ENCODE peak calls at places on chromosomes 1 and 21, in seven cellular contexts. One of them, this sample, is unnamed.
A peak's percentile ranks its signal among the peaks of the same experiment; 100 is the strongest.

GRCh38 chr1:50424045-50424939 is 1.0 kb upstream of the DMRTA2 start:
- DNase-seq in suprapubic skin: no peak
- DNase-seq in breast epithelium: no peak
- DNase-seq in HCT116: no peak
- DNase-seq in body of pancreas: no peak
- DNase-seq in heart left ventricle: no peak
- DNase-seq in testis: no peak
- DNase-seq in this sample: peak; percentile 66

GRCh38 chr1:43358121-43358745 is 548 bp upstream of the CDC20 start:
- DNase-seq in suprapubic skin: no peak
- DNase-seq in breast epithelium: no peak
- DNase-seq in HCT116: peak; percentile 49
- DNase-seq in body of pancreas: peak; percentile 35
- DNase-seq in heart left ventricle: no peak
- DNase-seq in testis: no peak
- DNase-seq in this sample: peak; percentile 35

GRCh38 chr1:22527555-22528296 is 35.6 kb upstream of the EPHA8 start:
- DNase-seq in suprapubic skin: peak; percentile 65
- DNase-seq in breast epithelium: no peak
- DNase-seq in HCT116: no peak
- DNase-seq in body of pancreas: peak; percentile 39
- DNase-seq in heart left ventricle: no peak
- DNase-seq in testis: no peak
- DNase-seq in this sample: no peak

GRCh38 chr1:36306210-36306901 is at the start of gene SH3D21:
- DNase-seq in suprapubic skin: no peak
- DNase-seq in breast epithelium: peak; percentile 76
- DNase-seq in HCT116: no peak
- DNase-seq in body of pancreas: peak; percentile 54
- DNase-seq in heart left ventricle: peak; percentile 46
- DNase-seq in testis: peak; percentile 68
- DNase-seq in this sample: no peak

GRCh38 chr21:27157097-27157496 is 190.2 kb upstream of the ADAMTS5 start:
- DNase-seq in suprapubic skin: no peak
- DNase-seq in breast epithelium: no peak
- DNase-seq in HCT116: no peak
- DNase-seq in body of pancreas: no peak
- DNase-seq in heart left ventricle: no peak
- DNase-seq in testis: no peak
- DNase-seq in this sample: no peak

GRCh38 chr1:54272134-54272533 is 72.2 kb downstream of the MRPL37 start:
- DNase-seq in suprapubic skin: no peak
- DNase-seq in breast epithelium: no peak
- DNase-seq in HCT116: no peak
- DNase-seq in body of pancreas: no peak
- DNase-seq in heart left ventricle: no peak
- DNase-seq in testis: no peak
- DNase-seq in this sample: no peak

GRCh38 chr1:84700065-84700464 is 9.8 kb upstream of the SSX2IP start:
- DNase-seq in suprapubic skin: no peak
- DNase-seq in breast epithelium: no peak
- DNase-seq in HCT116: no peak
- DNase-seq in body of pancreas: no peak
- DNase-seq in heart left ventricle: no peak
- DNase-seq in testis: no peak
- DNase-seq in this sample: no peak

GRCh38 chr1:111208921-111209320 is 8.5 kb upstream of the DENND2D start:
- DNase-seq in suprapubic skin: no peak
- DNase-seq in breast epithelium: no peak
- DNase-seq in HCT116: no peak
- DNase-seq in body of pancreas: no peak
- DNase-seq in heart left ventricle: no peak
- DNase-seq in testis: no peak
- DNase-seq in this sample: no peak

GRCh38 chr1:41006942-41007865 is 14.3 kb downstream of the SLFNL1 start:
- DNase-seq in suprapubic skin: no peak
- DNase-seq in breast epithelium: no peak
- DNase-seq in HCT116: no peak
- DNase-seq in body of pancreas: no peak
- DNase-seq in heart left ventricle: no peak
- DNase-seq in testis: no peak
- DNase-seq in this sample: no peak

GRCh38 chr1:17533201-17533600 is 6.3 kb upstream of the ARHGEF10L start:
- DNase-seq in suprapubic skin: no peak
- DNase-seq in breast epithelium: no peak
- DNase-seq in HCT116: no peak
- DNase-seq in body of pancreas: no peak
- DNase-seq in heart left ventricle: no peak
- DNase-seq in testis: no peak
- DNase-seq in this sample: no peak
- TF ChIP-seq POLR2A in suprapubic skin: no peak
- TF ChIP-seq POLR2A in breast epithelium: no peak
- TF ChIP-seq POLR2A in HCT116: no peak
- TF ChIP-seq POLR2A in body of pancreas: no peak
- TF ChIP-seq POLR2A in heart left ventricle: no peak
- TF ChIP-seq POLR2A in testis: no peak
- TF ChIP-seq POLR2A in this sample: no peak

GRCh38 chr1:52141513-52142219 is at the start of gene ZFYVE9:
- DNase-seq in suprapubic skin: peak; percentile 79
- DNase-seq in breast epithelium: peak; percentile 67
- DNase-seq in HCT116: no peak
- DNase-seq in body of pancreas: peak; percentile 79
- DNase-seq in heart left ventricle: peak; percentile 81
- DNase-seq in testis: peak; percentile 73
- DNase-seq in this sample: peak; percentile 64
- TF ChIP-seq POLR2A in suprapubic skin: no peak
- TF ChIP-seq POLR2A in breast epithelium: no peak
- TF ChIP-seq POLR2A in HCT116: peak; percentile 21
- TF ChIP-seq POLR2A in body of pancreas: peak; percentile 54
- TF ChIP-seq POLR2A in heart left ventricle: no peak
- TF ChIP-seq POLR2A in testis: no peak
- TF ChIP-seq POLR2A in this sample: peak; percentile 44

GRCh38 chr1:155324041-155324716 is 3.5 kb downstream of the RUSC1 start:
- DNase-seq in suprapubic skin: peak; percentile 97
- DNase-seq in breast epithelium: peak; percentile 94
- DNase-seq in HCT116: peak; percentile 89
- DNase-seq in body of pancreas: peak; percentile 95
- DNase-seq in heart left ventricle: peak; percentile 97
- DNase-seq in testis: peak; percentile 95
- DNase-seq in this sample: peak; percentile 94
- TF ChIP-seq POLR2A in suprapubic skin: no peak
- TF ChIP-seq POLR2A in breast epithelium: peak; percentile 58
- TF ChIP-seq POLR2A in HCT116: peak; percentile 85
- TF ChIP-seq POLR2A in body of pancreas: peak; percentile 88
- TF ChIP-seq POLR2A in heart left ventricle: no peak
- TF ChIP-seq POLR2A in testis: no peak
- TF ChIP-seq POLR2A in this sample: peak; percentile 91

GRCh38 chr1:3069491-3070303 is 694 bp downstream of the PRDM16 start:
- DNase-seq in suprapubic skin: no peak
- DNase-seq in breast epithelium: no peak
- DNase-seq in HCT116: peak; percentile 26
- DNase-seq in body of pancreas: peak; percentile 74
- DNase-seq in heart left ventricle: peak; percentile 59
- DNase-seq in testis: peak; percentile 69
- DNase-seq in this sample: peak; percentile 76
- TF ChIP-seq POLR2A in suprapubic skin: no peak
- TF ChIP-seq POLR2A in breast epithelium: no peak
- TF ChIP-seq POLR2A in HCT116: no peak
- TF ChIP-seq POLR2A in body of pancreas: peak; percentile 37
- TF ChIP-seq POLR2A in heart left ventricle: no peak
- TF ChIP-seq POLR2A in testis: no peak
- TF ChIP-seq POLR2A in this sample: no peak

DNA sequence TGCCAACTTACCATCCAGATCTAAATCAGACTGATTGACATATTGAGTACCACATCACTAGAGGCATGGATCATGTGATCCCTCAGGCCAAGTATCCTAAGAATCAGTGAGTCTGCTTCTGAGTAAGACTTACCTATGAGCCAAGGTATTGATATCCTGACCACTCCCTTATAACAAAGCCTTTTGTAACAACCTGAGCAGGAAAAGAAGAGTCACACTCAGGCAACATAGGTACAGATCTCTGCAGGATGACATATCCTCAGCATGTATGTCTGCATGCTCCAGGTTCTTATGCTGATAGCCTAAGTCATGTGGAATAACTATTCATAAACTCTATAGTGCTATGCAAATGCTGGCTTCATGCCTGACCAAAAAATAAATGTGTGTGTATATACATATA is 2.3 kb upstream of the LCE1A start:
- DNase-seq in suprapubic skin: no peak
- DNase-seq in breast epithelium: no peak
- DNase-seq in HCT116: no peak
- DNase-seq in body of pancreas: no peak
- DNase-seq in heart left ventricle: no peak
- DNase-seq in testis: no peak
- DNase-seq in this sample: no peak
- TF ChIP-seq POLR2A in suprapubic skin: no peak
- TF ChIP-seq POLR2A in breast epithelium: no peak
- TF ChIP-seq POLR2A in HCT116: no peak
- TF ChIP-seq POLR2A in body of pancreas: no peak
- TF ChIP-seq POLR2A in heart left ventricle: no peak
- TF ChIP-seq POLR2A in testis: no peak
- TF ChIP-seq POLR2A in this sample: no peak

DNA sequence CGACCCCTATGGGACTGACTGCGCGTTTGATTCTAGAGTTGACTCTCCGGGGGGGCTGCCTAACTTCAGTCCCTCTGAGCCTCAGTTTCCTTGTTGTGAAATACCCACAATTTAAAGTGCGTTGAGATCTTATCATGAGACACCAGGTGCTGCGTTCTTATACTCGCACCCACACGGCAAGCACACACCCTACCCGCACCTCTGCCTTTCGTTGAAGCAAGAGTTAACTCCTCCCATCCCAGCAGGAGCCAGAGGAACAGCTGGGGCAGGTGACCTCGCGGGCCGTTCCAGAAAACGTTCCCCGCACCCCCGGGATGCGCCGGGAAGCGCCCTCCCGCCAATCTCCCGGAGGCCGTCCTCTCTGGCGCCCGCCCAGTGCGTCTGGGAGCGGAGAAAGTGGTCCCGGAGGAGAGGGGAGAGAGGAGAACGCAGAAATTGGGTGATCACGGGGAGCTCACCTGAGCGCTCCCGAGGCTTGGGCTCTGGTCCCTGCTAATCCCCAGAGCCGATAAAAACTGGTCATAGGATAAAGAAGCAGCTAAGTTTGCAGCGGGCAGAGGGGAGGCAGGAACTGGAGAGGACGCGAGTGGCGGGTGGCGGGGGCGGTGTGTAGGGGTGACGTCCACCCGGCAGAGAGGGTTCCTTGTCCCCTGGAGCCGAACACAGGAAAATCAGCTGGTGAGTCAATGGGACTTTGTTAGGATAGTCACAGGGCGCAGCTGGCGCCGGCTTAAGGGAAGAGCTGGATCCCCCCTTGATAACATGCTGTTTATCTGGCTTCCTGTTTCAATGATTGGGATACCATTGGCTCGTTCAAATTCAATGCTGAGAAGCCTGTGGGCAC is 856 bp downstream of the NAV1 start:
- DNase-seq in suprapubic skin: peak; percentile 88
- DNase-seq in breast epithelium: no peak
- DNase-seq in HCT116: no peak
- DNase-seq in body of pancreas: peak; percentile 22
- DNase-seq in heart left ventricle: peak; percentile 72
- DNase-seq in testis: peak; percentile 42
- DNase-seq in this sample: peak; percentile 55
- TF ChIP-seq POLR2A in suprapubic skin: no peak
- TF ChIP-seq POLR2A in breast epithelium: no peak
- TF ChIP-seq POLR2A in HCT116: no peak
- TF ChIP-seq POLR2A in body of pancreas: no peak
- TF ChIP-seq POLR2A in heart left ventricle: no peak
- TF ChIP-seq POLR2A in testis: no peak
- TF ChIP-seq POLR2A in this sample: no peak

DNA sequence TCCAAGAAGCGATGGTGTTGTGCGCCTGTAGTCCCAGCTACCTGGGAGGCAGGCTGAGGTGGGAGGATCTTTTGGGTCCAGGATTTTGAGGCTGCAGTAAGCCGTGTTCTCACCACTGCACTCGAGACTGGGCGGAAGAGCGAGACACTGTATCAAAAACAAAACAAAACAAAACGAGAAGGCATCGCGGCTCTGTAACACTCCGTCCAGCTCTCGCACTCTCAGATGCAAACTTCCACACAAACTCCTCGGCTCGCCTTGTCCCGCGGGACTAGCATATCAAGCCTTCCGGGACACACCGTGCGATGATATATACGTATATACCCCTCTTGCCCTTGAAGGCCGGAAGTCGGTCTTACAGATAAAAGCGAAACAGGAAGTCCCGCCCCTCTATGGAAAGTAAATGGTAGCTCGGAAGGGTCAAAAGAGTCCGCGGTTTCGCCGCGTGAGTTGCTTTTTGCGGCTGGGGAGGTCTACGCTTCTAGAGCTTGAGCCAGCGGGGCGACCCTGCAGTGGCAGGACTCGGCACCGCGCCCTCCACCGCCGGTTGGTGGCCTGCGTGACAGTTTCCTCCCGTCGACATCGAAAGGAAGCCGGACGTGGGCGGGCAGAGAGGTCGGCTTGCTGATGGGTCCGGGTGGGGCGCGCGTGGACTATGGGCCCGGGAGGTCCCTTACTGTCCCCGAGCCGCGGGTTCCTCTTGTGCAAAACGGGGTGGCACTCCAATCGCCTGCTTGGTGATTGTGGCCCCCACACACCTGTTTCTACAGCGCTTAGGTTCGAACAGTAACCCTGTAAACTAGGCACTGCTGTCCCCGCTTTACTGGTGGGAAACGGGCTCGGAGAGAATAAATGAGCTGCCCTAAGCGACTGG is at the start of gene COA6:
- DNase-seq in suprapubic skin: peak; percentile 97
- DNase-seq in breast epithelium: peak; percentile 87
- DNase-seq in HCT116: peak; percentile 97
- DNase-seq in body of pancreas: peak; percentile 88
- DNase-seq in heart left ventricle: peak; percentile 91
- DNase-seq in testis: peak; percentile 94
- DNase-seq in this sample: peak; percentile 76
- TF ChIP-seq POLR2A in suprapubic skin: no peak
- TF ChIP-seq POLR2A in breast epithelium: peak; percentile 60
- TF ChIP-seq POLR2A in HCT116: peak; percentile 91
- TF ChIP-seq POLR2A in body of pancreas: peak; percentile 92
- TF ChIP-seq POLR2A in heart left ventricle: no peak
- TF ChIP-seq POLR2A in testis: no peak
- TF ChIP-seq POLR2A in this sample: peak; percentile 87

GRCh38 chr1:231528175-231529029 is at the start of gene TSNAX:
- DNase-seq in suprapubic skin: peak; percentile 93
- DNase-seq in breast epithelium: peak; percentile 83
- DNase-seq in HCT116: peak; percentile 88
- DNase-seq in body of pancreas: peak; percentile 91
- DNase-seq in heart left ventricle: peak; percentile 94
- DNase-seq in testis: peak; percentile 94
- DNase-seq in this sample: peak; percentile 86
- TF ChIP-seq POLR2A in suprapubic skin: peak; percentile 18
- TF ChIP-seq POLR2A in breast epithelium: peak; percentile 82
- TF ChIP-seq POLR2A in HCT116: peak; percentile 84
- TF ChIP-seq POLR2A in body of pancreas: peak; percentile 89
- TF ChIP-seq POLR2A in heart left ventricle: no peak
- TF ChIP-seq POLR2A in testis: no peak
- TF ChIP-seq POLR2A in this sample: peak; percentile 91

GRCh38 chr1:197892684-197893083 is 9.7 kb upstream of the C1orf53 start:
- DNase-seq in suprapubic skin: no peak
- DNase-seq in breast epithelium: no peak
- DNase-seq in HCT116: no peak
- DNase-seq in body of pancreas: no peak
- DNase-seq in heart left ventricle: no peak
- DNase-seq in testis: no peak
- DNase-seq in this sample: no peak
- TF ChIP-seq POLR2A in suprapubic skin: no peak
- TF ChIP-seq POLR2A in breast epithelium: no peak
- TF ChIP-seq POLR2A in HCT116: no peak
- TF ChIP-seq POLR2A in body of pancreas: no peak
- TF ChIP-seq POLR2A in heart left ventricle: no peak
- TF ChIP-seq POLR2A in testis: no peak
- TF ChIP-seq POLR2A in this sample: no peak